ENCODE peak calls at places on chromosomes 11 and 22, in six cellular contexts. One of them, this sample, is unnamed. For H3K36me3, the result is how much of the 10 kb centered on the place peaks cover.

GRCh38 chr11:44949160-44950035 is 1.3 kb downstream of the TP53I11 start:
- DNase-seq in stomach: no peak
- DNase-seq in keratinocyte: no peak
- DNase-seq in brain microvascular endothelial cell: peak
- DNase-seq in heart right ventricle: no peak
- DNase-seq in DND-41: no peak
- DNase-seq in this sample: peak

GRCh38 chr11:95296165-95296564 is 65.2 kb upstream of the SESN3 start:
- DNase-seq in stomach: peak
- DNase-seq in keratinocyte: no peak
- DNase-seq in brain microvascular endothelial cell: no peak
- DNase-seq in heart right ventricle: no peak
- DNase-seq in DND-41: no peak
- DNase-seq in this sample: no peak

GRCh38 chr11:25981998-25982397 is 349.9 kb upstream of the ANO3 start:
- DNase-seq in stomach: no peak
- DNase-seq in keratinocyte: no peak
- DNase-seq in brain microvascular endothelial cell: peak
- DNase-seq in heart right ventricle: peak
- DNase-seq in DND-41: no peak
- DNase-seq in this sample: no peak

GRCh38 chr22:24471570-24471969 is 23.6 kb upstream of the UPB1 start:
- DNase-seq in stomach: no peak
- DNase-seq in keratinocyte: no peak
- DNase-seq in brain microvascular endothelial cell: peak
- DNase-seq in heart right ventricle: peak
- DNase-seq in DND-41: no peak
- DNase-seq in this sample: peak

GRCh38 chr11:61893981-61894380 is 2.6 kb upstream of the FADS3 start:
- DNase-seq in stomach: no peak
- DNase-seq in keratinocyte: no peak
- DNase-seq in brain microvascular endothelial cell: peak
- DNase-seq in heart right ventricle: no peak
- DNase-seq in DND-41: no peak
- DNase-seq in this sample: peak

GRCh38 chr22:49010086-49010863 is 817.4 kb downstream of the BRD1 start:
- DNase-seq in stomach: peak
- DNase-seq in keratinocyte: no peak
- DNase-seq in brain microvascular endothelial cell: no peak
- DNase-seq in heart right ventricle: no peak
- DNase-seq in DND-41: no peak
- DNase-seq in this sample: no peak

GRCh38 chr11:100095809-100096208 is 591.3 kb upstream of the ARHGAP42 start:
- DNase-seq in stomach: no peak
- DNase-seq in keratinocyte: no peak
- DNase-seq in brain microvascular endothelial cell: no peak
- DNase-seq in heart right ventricle: no peak
- DNase-seq in DND-41: no peak
- DNase-seq in this sample: no peak

GRCh38 chr22:28474248-28474647 is 205.4 kb downstream of the TTC28 start:
- DNase-seq in stomach: no peak
- DNase-seq in keratinocyte: no peak
- DNase-seq in brain microvascular endothelial cell: no peak
- DNase-seq in heart right ventricle: no peak
- DNase-seq in DND-41: no peak
- DNase-seq in this sample: no peak

GRCh38 chr11:76841923-76842452 is 18.7 kb upstream of the ACER3 start:
- DNase-seq in stomach: no peak
- DNase-seq in keratinocyte: no peak
- DNase-seq in brain microvascular endothelial cell: no peak
- DNase-seq in heart right ventricle: no peak
- DNase-seq in DND-41: no peak
- DNase-seq in this sample: no peak

DNA sequence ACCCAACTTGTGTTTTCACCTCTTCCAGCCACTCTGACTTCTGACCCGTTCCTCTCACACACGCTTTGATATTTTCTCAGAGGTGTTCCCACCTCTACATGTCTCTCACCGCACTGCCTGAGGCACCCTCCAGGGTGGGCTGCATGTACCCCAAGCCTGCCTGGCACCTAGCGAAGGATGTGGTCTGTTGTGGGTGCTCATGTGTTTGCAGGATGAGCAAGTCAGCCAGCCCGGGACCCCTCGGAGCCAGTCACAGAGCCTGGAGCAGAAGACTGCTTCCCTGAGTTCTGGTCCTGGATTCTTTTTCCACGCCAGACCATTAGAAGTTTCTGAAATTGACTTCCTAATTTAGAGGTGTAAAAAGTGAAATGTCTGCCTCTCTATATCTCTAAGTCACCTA is 3.8 kb downstream of the GTSE1 start:
- DNase-seq in stomach: no peak
- DNase-seq in keratinocyte: no peak
- DNase-seq in brain microvascular endothelial cell: no peak
- DNase-seq in heart right ventricle: no peak
- DNase-seq in DND-41: no peak
- DNase-seq in this sample: no peak
- H3K36me3 ChIP-seq in stomach: under half
- H3K36me3 ChIP-seq in keratinocyte: under half
- H3K36me3 ChIP-seq in brain microvascular endothelial cell: under half
- H3K36me3 ChIP-seq in heart right ventricle: under half
- H3K36me3 ChIP-seq in DND-41: half or more
- H3K36me3 ChIP-seq in this sample: half or more

GRCh38 chr11:965206-965775 is 39.6 kb downstream of the AP2A2 start:
- DNase-seq in stomach: no peak
- DNase-seq in keratinocyte: no peak
- DNase-seq in brain microvascular endothelial cell: no peak
- DNase-seq in heart right ventricle: no peak
- DNase-seq in DND-41: no peak
- DNase-seq in this sample: no peak
- H3K36me3 ChIP-seq in stomach: half or more
- H3K36me3 ChIP-seq in keratinocyte: under half
- H3K36me3 ChIP-seq in brain microvascular endothelial cell: under half
- H3K36me3 ChIP-seq in heart right ventricle: under half
- H3K36me3 ChIP-seq in DND-41: under half
- H3K36me3 ChIP-seq in this sample: under half

GRCh38 chr11:65287601-65288000 is 25.8 kb downstream of the POLA2 start:
- DNase-seq in stomach: no peak
- DNase-seq in keratinocyte: no peak
- DNase-seq in brain microvascular endothelial cell: no peak
- DNase-seq in heart right ventricle: no peak
- DNase-seq in DND-41: no peak
- DNase-seq in this sample: no peak
- H3K36me3 ChIP-seq in stomach: half or more
- H3K36me3 ChIP-seq in keratinocyte: under half
- H3K36me3 ChIP-seq in brain microvascular endothelial cell: under half
- H3K36me3 ChIP-seq in heart right ventricle: under half
- H3K36me3 ChIP-seq in DND-41: half or more
- H3K36me3 ChIP-seq in this sample: under half

GRCh38 chr11:58134151-58134550 is 8.8 kb upstream of the OR9I1 start:
- DNase-seq in stomach: no peak
- DNase-seq in keratinocyte: no peak
- DNase-seq in brain microvascular endothelial cell: no peak
- DNase-seq in heart right ventricle: no peak
- DNase-seq in DND-41: no peak
- DNase-seq in this sample: no peak

GRCh38 chr11:58133329-58134076 is 8.2 kb upstream of the OR9I1 start:
- DNase-seq in stomach: no peak
- DNase-seq in keratinocyte: peak
- DNase-seq in brain microvascular endothelial cell: no peak
- DNase-seq in heart right ventricle: no peak
- DNase-seq in DND-41: no peak
- DNase-seq in this sample: no peak

GRCh38 chr11:58135171-58135570 is 9.8 kb upstream of the OR9I1 start:
- DNase-seq in stomach: no peak
- DNase-seq in keratinocyte: no peak
- DNase-seq in brain microvascular endothelial cell: no peak
- DNase-seq in heart right ventricle: no peak
- DNase-seq in DND-41: no peak
- DNase-seq in this sample: no peak
- H3K36me3 ChIP-seq in stomach: under half
- H3K36me3 ChIP-seq in keratinocyte: under half
- H3K36me3 ChIP-seq in brain microvascular endothelial cell: under half
- H3K36me3 ChIP-seq in heart right ventricle: under half
- H3K36me3 ChIP-seq in DND-41: under half
- H3K36me3 ChIP-seq in this sample: under half